ENCODE peak calls at places on chromosomes 3 and 15, in seven cellular contexts. S is uterus; W is hippocampal formation; F is HT-29; H is NCI-H774; G is erythroblast; O is activated CD8-positive, alpha-beta memory T cell treated with anti-CD3 and anti-CD28 coated beads for 48 hours. T is an unnamed sample.

GRCh38 chr3:20652249-20652648 is 466.2 kb upstream of the SGO1 start:
- DNase-seq in S (no peak), W (no peak), F (no peak), H (no peak), G (no peak), O (no peak), T (no peak)

GRCh38 chr15:51751687-51752683 is 588 bp downstream of the TMOD2 start:
- DNase-seq in S (peak; percentile 36), W (peak; percentile 44), F (peak; percentile 44), H (no peak), G (peak; percentile 47), O (no peak), T (peak; percentile 15)

GRCh38 chr3:150956376-150956775 is 16.2 kb downstream of the CLRN1 start:
- DNase-seq in S (peak; percentile 42), W (no peak), F (no peak), H (no peak), G (no peak), O (no peak), T (no peak)

GRCh38 chr15:89129123-89129815 is 41.0 kb downstream of the ABHD2 start:
- DNase-seq in S (peak; percentile 50), W (peak; percentile 30), F (peak; percentile 78), H (peak; percentile 23), G (peak; percentile 58), O (no peak), T (no peak)

GRCh38 chr3:31634485-31634884 is 101.8 kb downstream of the STT3B start:
- DNase-seq in S (no peak), W (no peak), F (no peak), H (no peak), G (no peak), O (no peak), T (no peak)

GRCh38 chr15:47803767-47804166 is 86.5 kb downstream of the SEMA6D start:
- DNase-seq in S (no peak), W (no peak), F (no peak), H (no peak), G (no peak), O (no peak), T (no peak)

GRCh38 chr3:169394316-169394715 is 269.2 kb downstream of the MECOM start:
- DNase-seq in S (no peak), W (no peak), F (no peak), H (no peak), G (no peak), O (no peak), T (no peak)

GRCh38 chr3:183548262-183548769 is 7.2 kb downstream of the KLHL6 start:
- DNase-seq in S (no peak), W (no peak), F (peak; percentile 69), H (no peak), G (no peak), O (no peak), T (no peak)

GRCh38 chr15:49686626-49687025 is 65.8 kb downstream of the DTWD1 start:
- DNase-seq in S (no peak), W (no peak), F (no peak), H (no peak), G (no peak), O (no peak), T (no peak)

GRCh38 chr15:58066042-58066867 is 744 bp upstream of the ALDH1A2 start:
- DNase-seq in S (peak; percentile 68), W (peak; percentile 20), F (no peak), H (no peak), G (peak; percentile 40), O (peak; percentile 31), T (no peak)

GRCh38 chr15:20340931-20341661 is 200.5 kb downstream of the GOLGA6L6 start:
- DNase-seq in S (peak; percentile 60), W (no peak), F (peak; percentile 15), H (no peak), G (no peak), O (no peak), T (no peak)

GRCh38 chr3:52395503-52395865 is 49.4 kb downstream of the SEMA3G start:
- DNase-seq in S (no peak), W (no peak), F (no peak), H (no peak), G (no peak), O (no peak), T (no peak)

GRCh38 chr3:47324278-47324865 is 41.6 kb downstream of the KLHL18 start:
- DNase-seq in S (peak; percentile 65), W (peak; percentile 25), F (peak; percentile 78), H (no peak), G (peak; percentile 81), O (peak; percentile 8), T (no peak)

GRCh38 chr3:5426094-5426883 is 238.8 kb downstream of the EDEM1 start:
- DNase-seq in S (peak; percentile 58), W (peak; percentile 74), F (peak; percentile 78), H (peak; percentile 78), G (peak; percentile 85), O (peak; percentile 59), T (peak; percentile 63)

GRCh38 chr3:59115355-59116136 is 65.7 kb upstream of the CFAP20DC start:
- DNase-seq in S (no peak), W (no peak), F (no peak), H (no peak), G (no peak), O (no peak), T (no peak)

GRCh38 chr3:154122912-154123559 is 1.8 kb downstream of the ARHGEF26 start:
- DNase-seq in S (no peak), W (no peak), F (peak; percentile 19), H (no peak), G (no peak), O (no peak), T (no peak)

GRCh38 chr3:108222813-108223307 is 636 bp upstream of the IFT57 start:
- DNase-seq in S (no peak), W (no peak), F (no peak), H (no peak), G (peak; percentile 44), O (no peak), T (no peak)

GRCh38 chr15:63232943-63233342 is 43.5 kb downstream of the RAB8B start:
- DNase-seq in S (no peak), W (no peak), F (no peak), H (no peak), G (no peak), O (no peak), T (no peak)

GRCh38 chr3:169510378-169510777 is 153.1 kb downstream of the MECOM start:
- DNase-seq in S (no peak), W (no peak), F (no peak), H (no peak), G (peak; percentile 83), O (no peak), T (no peak)